ENCODE peak calls at places on chromosomes 13 and 19, in seven cellular contexts. One of them, this sample, is unnamed.

GRCh38 chr13:73268306-73268705 is 209.5 kb downstream of the KLF5 start:
- DNase-seq in lower leg skin: no peak
- DNase-seq in esophagus muscularis mucosa: no peak
- DNase-seq in mucosa of descending colon: peak
- DNase-seq in HCT116: no peak
- DNase-seq in psoas muscle: peak
- DNase-seq in fibroblast of lung: peak
- DNase-seq in this sample: peak

GRCh38 chr13:110799246-110800236 is 86.0 kb downstream of the ING1 start:
- DNase-seq in fibroblast of lung: peak
- DNase-seq in esophagus muscularis mucosa: no peak
- DNase-seq in mucosa of descending colon: no peak
- DNase-seq in lower leg skin: no peak
- DNase-seq in HCT116: no peak
- DNase-seq in psoas muscle: peak
- DNase-seq in this sample: peak

GRCh38 chr13:30963794-30964193 is 31.3 kb downstream of the TEX26 start:
- DNase-seq in mucosa of descending colon: peak
- DNase-seq in psoas muscle: no peak
- DNase-seq in lower leg skin: no peak
- DNase-seq in HCT116: no peak
- DNase-seq in esophagus muscularis mucosa: no peak
- DNase-seq in fibroblast of lung: peak
- DNase-seq in this sample: no peak

GRCh38 chr13:74039667-74040066 is 94.5 kb downstream of the KLF12 start:
- DNase-seq in HCT116: no peak
- DNase-seq in lower leg skin: no peak
- DNase-seq in fibroblast of lung: no peak
- DNase-seq in esophagus muscularis mucosa: no peak
- DNase-seq in psoas muscle: no peak
- DNase-seq in mucosa of descending colon: no peak
- DNase-seq in this sample: no peak

GRCh38 chr13:45490068-45490467 is 25.3 kb downstream of the COG3 start:
- DNase-seq in mucosa of descending colon: no peak
- DNase-seq in HCT116: no peak
- DNase-seq in esophagus muscularis mucosa: no peak
- DNase-seq in psoas muscle: no peak
- DNase-seq in lower leg skin: no peak
- DNase-seq in fibroblast of lung: no peak
- DNase-seq in this sample: no peak

GRCh38 chr19:41682437-41682836 is 5.6 kb downstream of the CEACAM7 start:
- DNase-seq in mucosa of descending colon: peak
- DNase-seq in fibroblast of lung: no peak
- DNase-seq in esophagus muscularis mucosa: no peak
- DNase-seq in lower leg skin: no peak
- DNase-seq in HCT116: no peak
- DNase-seq in psoas muscle: no peak
- DNase-seq in this sample: no peak

GRCh38 chr19:19816679-19817078 is 4.9 kb downstream of the ZNF506 start:
- DNase-seq in esophagus muscularis mucosa: no peak
- DNase-seq in HCT116: no peak
- DNase-seq in lower leg skin: no peak
- DNase-seq in fibroblast of lung: no peak
- DNase-seq in psoas muscle: peak
- DNase-seq in mucosa of descending colon: no peak
- DNase-seq in this sample: no peak

GRCh38 chr19:10892256-10892655 is 20.9 kb downstream of the CARM1 start:
- DNase-seq in lower leg skin: no peak
- DNase-seq in mucosa of descending colon: no peak
- DNase-seq in fibroblast of lung: no peak
- DNase-seq in esophagus muscularis mucosa: no peak
- DNase-seq in psoas muscle: peak
- DNase-seq in HCT116: no peak
- DNase-seq in this sample: no peak

GRCh38 chr13:29479716-29480492 is 115.6 kb downstream of the SLC7A1 start:
- DNase-seq in mucosa of descending colon: no peak
- DNase-seq in fibroblast of lung: no peak
- DNase-seq in lower leg skin: no peak
- DNase-seq in psoas muscle: no peak
- DNase-seq in esophagus muscularis mucosa: no peak
- DNase-seq in HCT116: no peak
- DNase-seq in this sample: no peak

GRCh38 chr19:41377977-41378707 is 1.8 kb downstream of the TMEM91 start:
- DNase-seq in fibroblast of lung: no peak
- DNase-seq in HCT116: no peak
- DNase-seq in esophagus muscularis mucosa: no peak
- DNase-seq in psoas muscle: peak
- DNase-seq in lower leg skin: no peak
- DNase-seq in mucosa of descending colon: no peak
- DNase-seq in this sample: no peak

GRCh38 chr13:109790951-109791605 is 4.7 kb upstream of the IRS2 start:
- DNase-seq in esophagus muscularis mucosa: peak
- DNase-seq in lower leg skin: no peak
- DNase-seq in mucosa of descending colon: peak
- DNase-seq in psoas muscle: no peak
- DNase-seq in HCT116: no peak
- DNase-seq in fibroblast of lung: peak
- DNase-seq in this sample: no peak

GRCh38 chr13:96650301-96650886 is 343.9 kb downstream of the OXGR1 start:
- DNase-seq in psoas muscle: no peak
- DNase-seq in fibroblast of lung: peak
- DNase-seq in mucosa of descending colon: no peak
- DNase-seq in HCT116: peak
- DNase-seq in lower leg skin: no peak
- DNase-seq in esophagus muscularis mucosa: no peak
- DNase-seq in this sample: peak

GRCh38 chr13:98878421-98879126 is 99.3 kb downstream of the DOCK9 start:
- DNase-seq in fibroblast of lung: no peak
- DNase-seq in psoas muscle: no peak
- DNase-seq in lower leg skin: no peak
- DNase-seq in esophagus muscularis mucosa: no peak
- DNase-seq in HCT116: no peak
- DNase-seq in mucosa of descending colon: no peak
- DNase-seq in this sample: no peak

GRCh38 chr19:1232652-1233360 is 5.0 kb downstream of the CBARP start:
- DNase-seq in lower leg skin: no peak
- DNase-seq in psoas muscle: no peak
- DNase-seq in esophagus muscularis mucosa: no peak
- DNase-seq in mucosa of descending colon: no peak
- DNase-seq in fibroblast of lung: peak
- DNase-seq in HCT116: no peak
- DNase-seq in this sample: no peak

GRCh38 chr19:52336117-52336811 is at the start of gene ZNF610:
- DNase-seq in esophagus muscularis mucosa: peak
- DNase-seq in lower leg skin: peak
- DNase-seq in psoas muscle: peak
- DNase-seq in HCT116: no peak
- DNase-seq in fibroblast of lung: peak
- DNase-seq in mucosa of descending colon: peak
- DNase-seq in this sample: peak

GRCh38 chr13:44719857-44720671 is 143.9 kb upstream of the TSC22D1 start:
- DNase-seq in HCT116: no peak
- DNase-seq in esophagus muscularis mucosa: no peak
- DNase-seq in lower leg skin: no peak
- DNase-seq in psoas muscle: no peak
- DNase-seq in fibroblast of lung: peak
- DNase-seq in mucosa of descending colon: no peak
- DNase-seq in this sample: peak

GRCh38 chr19:4980087-4980486 is 11.2 kb downstream of the KDM4B start:
- DNase-seq in esophagus muscularis mucosa: no peak
- DNase-seq in lower leg skin: no peak
- DNase-seq in psoas muscle: no peak
- DNase-seq in HCT116: no peak
- DNase-seq in fibroblast of lung: peak
- DNase-seq in mucosa of descending colon: no peak
- DNase-seq in this sample: no peak

GRCh38 chr13:40639226-40639681 is 27.2 kb downstream of the FOXO1 start:
- DNase-seq in fibroblast of lung: no peak
- DNase-seq in esophagus muscularis mucosa: no peak
- DNase-seq in HCT116: no peak
- DNase-seq in lower leg skin: no peak
- DNase-seq in psoas muscle: no peak
- DNase-seq in mucosa of descending colon: no peak
- DNase-seq in this sample: no peak

GRCh38 chr13:30638301-30638700 is 20.6 kb downstream of the USPL1 start:
- DNase-seq in fibroblast of lung: no peak
- DNase-seq in HCT116: no peak
- DNase-seq in lower leg skin: no peak
- DNase-seq in psoas muscle: no peak
- DNase-seq in esophagus muscularis mucosa: no peak
- DNase-seq in mucosa of descending colon: no peak
- DNase-seq in this sample: no peak

DNA sequence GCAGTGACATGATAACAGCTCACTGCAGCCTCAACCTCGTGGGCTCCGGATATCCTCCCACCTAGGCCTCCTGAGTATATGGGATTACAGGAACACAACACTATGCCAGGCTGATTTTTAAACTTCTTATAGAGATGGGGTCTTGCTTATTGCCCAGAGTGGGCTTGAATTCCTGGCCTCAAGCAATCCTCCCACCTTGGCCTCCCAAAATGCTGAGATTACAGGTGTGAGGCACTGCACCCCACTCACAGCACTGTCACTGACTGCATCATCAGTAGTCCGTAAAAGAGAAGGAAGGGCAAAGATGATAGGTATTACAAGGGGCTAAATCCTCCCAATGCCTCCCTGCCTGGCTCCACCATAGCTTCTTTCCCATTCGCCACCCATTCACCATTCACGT is 4.1 kb downstream of the RHPN2 start:
- DNase-seq in mucosa of descending colon: no peak
- DNase-seq in lower leg skin: no peak
- DNase-seq in fibroblast of lung: no peak
- DNase-seq in HCT116: no peak
- DNase-seq in esophagus muscularis mucosa: no peak
- DNase-seq in psoas muscle: no peak
- DNase-seq in this sample: no peak
- H3K4me3 ChIP-seq in mucosa of descending colon: no peak
- H3K4me3 ChIP-seq in lower leg skin: no peak
- H3K4me3 ChIP-seq in fibroblast of lung: no peak
- H3K4me3 ChIP-seq in HCT116: no peak
- H3K4me3 ChIP-seq in esophagus muscularis mucosa: no peak
- H3K4me3 ChIP-seq in psoas muscle: no peak
- H3K4me3 ChIP-seq in this sample: no peak

DNA sequence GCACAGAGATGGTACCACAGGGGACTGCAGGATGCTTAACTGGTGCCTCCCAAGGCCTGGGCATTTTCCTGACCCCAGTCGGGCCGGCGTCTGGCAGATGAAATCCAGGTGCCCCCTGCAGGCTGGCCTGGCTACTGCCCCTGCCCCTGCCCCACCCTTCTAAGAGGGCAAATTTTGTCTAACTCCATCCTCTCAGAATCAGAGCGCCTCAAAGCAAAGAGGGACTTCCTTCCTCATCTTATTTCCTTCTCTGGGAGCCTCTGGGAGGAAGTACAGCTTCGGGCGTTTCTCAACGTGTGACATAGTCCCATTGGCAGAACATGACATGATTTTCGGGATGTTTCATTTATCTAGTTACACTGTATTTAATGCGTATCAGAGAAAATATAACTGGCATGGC is 2.7 kb downstream of the PRKACA start:
- DNase-seq in esophagus muscularis mucosa: no peak
- DNase-seq in mucosa of descending colon: peak
- DNase-seq in HCT116: no peak
- DNase-seq in lower leg skin: peak
- DNase-seq in psoas muscle: peak
- DNase-seq in fibroblast of lung: no peak
- DNase-seq in this sample: no peak
- H3K4me3 ChIP-seq in esophagus muscularis mucosa: no peak
- H3K4me3 ChIP-seq in mucosa of descending colon: no peak
- H3K4me3 ChIP-seq in HCT116: peak
- H3K4me3 ChIP-seq in lower leg skin: no peak
- H3K4me3 ChIP-seq in psoas muscle: peak
- H3K4me3 ChIP-seq in fibroblast of lung: no peak
- H3K4me3 ChIP-seq in this sample: no peak

GRCh38 chr19:55284405-55285058 is 735 bp downstream of the BRSK1 start:
- DNase-seq in esophagus muscularis mucosa: no peak
- DNase-seq in mucosa of descending colon: no peak
- DNase-seq in psoas muscle: no peak
- DNase-seq in HCT116: no peak
- DNase-seq in fibroblast of lung: no peak
- DNase-seq in lower leg skin: no peak
- DNase-seq in this sample: no peak

GRCh38 chr19:55287361-55288079 is 3.7 kb downstream of the BRSK1 start:
- DNase-seq in psoas muscle: no peak
- DNase-seq in HCT116: no peak
- DNase-seq in mucosa of descending colon: no peak
- DNase-seq in esophagus muscularis mucosa: no peak
- DNase-seq in lower leg skin: no peak
- DNase-seq in fibroblast of lung: no peak
- DNase-seq in this sample: no peak

GRCh38 chr19:55283548-55284393 is at the start of gene BRSK1:
- DNase-seq in psoas muscle: peak
- DNase-seq in fibroblast of lung: peak
- DNase-seq in lower leg skin: no peak
- DNase-seq in esophagus muscularis mucosa: no peak
- DNase-seq in mucosa of descending colon: no peak
- DNase-seq in HCT116: peak
- DNase-seq in this sample: peak

GRCh38 chr19:55289117-55289796 is 5.5 kb downstream of the BRSK1 start:
- DNase-seq in HCT116: no peak
- DNase-seq in mucosa of descending colon: no peak
- DNase-seq in esophagus muscularis mucosa: no peak
- DNase-seq in fibroblast of lung: no peak
- DNase-seq in lower leg skin: no peak
- DNase-seq in psoas muscle: no peak
- DNase-seq in this sample: no peak

GRCh38 chr19:55285225-55285890 is 1.6 kb downstream of the BRSK1 start:
- DNase-seq in psoas muscle: no peak
- DNase-seq in lower leg skin: no peak
- DNase-seq in fibroblast of lung: peak
- DNase-seq in HCT116: no peak
- DNase-seq in esophagus muscularis mucosa: no peak
- DNase-seq in mucosa of descending colon: no peak
- DNase-seq in this sample: no peak
- H3K4me3 ChIP-seq in psoas muscle: no peak
- H3K4me3 ChIP-seq in lower leg skin: no peak
- H3K4me3 ChIP-seq in fibroblast of lung: peak
- H3K4me3 ChIP-seq in HCT116: peak
- H3K4me3 ChIP-seq in esophagus muscularis mucosa: peak
- H3K4me3 ChIP-seq in mucosa of descending colon: no peak
- H3K4me3 ChIP-seq in this sample: peak

GRCh38 chr13:75399879-75400217 is 82.1 kb downstream of the TBC1D4 start:
- DNase-seq in lower leg skin: no peak
- DNase-seq in mucosa of descending colon: no peak
- DNase-seq in fibroblast of lung: no peak
- DNase-seq in HCT116: no peak
- DNase-seq in psoas muscle: no peak
- DNase-seq in esophagus muscularis mucosa: no peak
- DNase-seq in this sample: no peak
- H3K4me3 ChIP-seq in lower leg skin: no peak
- H3K4me3 ChIP-seq in mucosa of descending colon: no peak
- H3K4me3 ChIP-seq in fibroblast of lung: no peak
- H3K4me3 ChIP-seq in HCT116: no peak
- H3K4me3 ChIP-seq in psoas muscle: no peak
- H3K4me3 ChIP-seq in esophagus muscularis mucosa: no peak
- H3K4me3 ChIP-seq in this sample: no peak